ENCODE peak calls at places on chromosomes 13 and 19, in seven cellular contexts. K, Y, T, D, C, B and F are unnamed samples.

GRCh38 chr13:34627499-34627898 is 314.6 kb upstream of the NBEA start:
- DNase-seq in T (no peak), K (no peak), Y (no peak), B (no peak), D (no peak), C (no peak), F (no peak)

GRCh38 chr13:23558675-23559536 is 11.3 kb upstream of the TNFRSF19 start:
- DNase-seq in B (peak), T (peak), K (no peak), C (no peak), Y (peak), D (no peak), F (no peak)

GRCh38 chr19:49950956-49951526 is 9.9 kb downstream of the SIGLEC11 start:
- DNase-seq in C (no peak), T (no peak), B (no peak), D (no peak), Y (no peak), K (no peak), F (no peak)

GRCh38 chr13:109759609-109760008 is 26.8 kb downstream of the IRS2 start:
- DNase-seq in Y (no peak), K (no peak), T (no peak), B (no peak), D (no peak), C (no peak), F (no peak)

GRCh38 chr13:87255394-87255793 is 415.8 kb upstream of the SLITRK5 start:
- DNase-seq in D (no peak), T (no peak), B (no peak), K (no peak), C (no peak), Y (no peak), F (no peak)

GRCh38 chr19:6579450-6580178 is 11.3 kb downstream of the CD70 start:
- DNase-seq in B (no peak), D (no peak), C (no peak), T (no peak), Y (no peak), K (no peak), F (no peak)

GRCh38 chr19:36093687-36094086 is 17.3 kb upstream of the OVOL3 start:
- DNase-seq in D (no peak), Y (no peak), T (no peak), C (no peak), B (no peak), K (no peak), F (no peak)

GRCh38 chr13:46866150-46866549 is 30.7 kb downstream of the HTR2A start:
- DNase-seq in B (peak), Y (peak), C (no peak), T (peak), D (no peak), K (peak), F (no peak)

GRCh38 chr13:110559429-110559943 is 2.0 kb downstream of the RAB20 start:
- DNase-seq in Y (no peak), B (peak), C (no peak), K (no peak), D (no peak), T (peak), F (no peak)

GRCh38 chr19:29371766-29372415 is 153.9 kb upstream of the VSTM2B start:
- DNase-seq in D (no peak), Y (no peak), B (no peak), C (no peak), T (no peak), K (no peak), F (no peak)

GRCh38 chr19:43519436-43520088 is 7.4 kb downstream of the ETHE1 start:
- DNase-seq in T (peak), Y (peak), C (peak), D (peak), B (peak), K (peak), F (peak)

GRCh38 chr19:54312436-54313362 is at the start of gene LILRA5:
- DNase-seq in B (no peak), K (no peak), Y (no peak), T (peak), D (no peak), C (no peak), F (peak)

GRCh38 chr19:58571575-58571947 is 1.6 kb downstream of the MZF1 start:
- DNase-seq in D (peak), B (no peak), C (no peak), K (no peak), Y (no peak), T (no peak), F (no peak)

GRCh38 chr13:26021516-26021915 is 30.3 kb downstream of the SHISA2 start:
- DNase-seq in D (no peak), Y (no peak), B (no peak), K (no peak), C (no peak), T (no peak), F (no peak)

GRCh38 chr19:18729933-18730530 is 46.6 kb downstream of the CRTC1 start:
- DNase-seq in T (no peak), Y (no peak), D (no peak), B (no peak), C (no peak), K (no peak), F (no peak)